ENCODE peak calls at places on chromosomes 6 and 20, in four cellular contexts. M is endothelial cell of umbilical vein, X is breast epithelium, K is transverse colon. Z is an unnamed sample.

GRCh38 chr20:32312718-32313424 is 35.4 kb downstream of the KIF3B start:
- DNase-seq in X (no peak), K (no peak), M (no peak), Z (no peak)

GRCh38 chr6:11878735-11879134 is 100.1 kb upstream of the ADTRP start:
- DNase-seq in K (no peak), X (no peak), M (no peak), Z (no peak)

GRCh38 chr6:14705841-14706377 is 540.0 kb upstream of the JARID2 start:
- DNase-seq in X (no peak), M (no peak), K (no peak), Z (no peak)

GRCh38 chr20:61701401-61701800 is 364.3 kb downstream of the TAF4 start:
- DNase-seq in M (no peak), X (no peak), K (no peak), Z (no peak)

GRCh38 chr20:35871311-35871771 is 83.0 kb downstream of the SCAND1 start:
- DNase-seq in K (peak; percentile 11), M (peak; percentile 79), X (no peak), Z (peak; percentile 36)

GRCh38 chr6:134414793-134415192 is 96.9 kb upstream of the SGK1 start:
- DNase-seq in M (no peak), K (no peak), X (no peak), Z (no peak)

GRCh38 chr6:7914991-7915789 is 4.6 kb upstream of the TXNDC5 start:
- DNase-seq in M (peak; percentile 82), K (no peak), X (no peak), Z (no peak)

GRCh38 chr6:130889423-130889822 is 62.2 kb downstream of the SMLR1 start:
- DNase-seq in X (no peak), M (no peak), K (no peak), Z (no peak)

GRCh38 chr6:79498842-79499241 is 38.4 kb downstream of the LCA5 start:
- DNase-seq in K (no peak), M (no peak), X (no peak), Z (no peak)

GRCh38 chr20:31274441-31274840 is 17.0 kb downstream of the DEFB115 start:
- DNase-seq in M (no peak), K (no peak), X (no peak), Z (no peak)

GRCh38 chr6:112360498-112360897 is 13.4 kb downstream of the RFPL4B start:
- DNase-seq in X (no peak), M (peak; percentile 78), K (no peak), Z (no peak)

GRCh38 chr6:107730106-107730505 is 94.0 kb downstream of the SCML4 start:
- DNase-seq in X (no peak), M (no peak), K (peak; percentile 22), Z (no peak)

GRCh38 chr6:161696828-161697227 is 423.0 kb upstream of the AGPAT4 start:
- DNase-seq in K (no peak), X (no peak), M (no peak), Z (no peak)

GRCh38 chr6:46756469-46757205 is 9.9 kb downstream of the ANKRD66 start:
- DNase-seq in M (no peak), X (no peak), K (no peak), Z (no peak)

GRCh38 chr20:9215539-9215938 is 146.7 kb downstream of the PLCB4 start:
- DNase-seq in K (no peak), M (peak; percentile 6), X (no peak), Z (no peak)

GRCh38 chr6:1908784-1909183 is 299.1 kb downstream of the FOXC1 start:
- DNase-seq in M (peak; percentile 79), K (no peak), X (no peak), Z (no peak)

GRCh38 chr6:115219645-115220044 is 841.0 kb downstream of the FRK start:
- DNase-seq in M (no peak), X (no peak), K (no peak), Z (no peak)

GRCh38 chr20:20491110-20491783 is 123.3 kb downstream of the INSM1 start:
- DNase-seq in M (peak; percentile 21), K (no peak), X (no peak), Z (no peak)

GRCh38 chr20:17558154-17558940 is 11.5 kb upstream of the DSTN start:
- DNase-seq in X (no peak), K (peak; percentile 35), M (peak; percentile 95), Z (peak; percentile 96)

GRCh38 chr6:141484726-141485125 is 648.0 kb upstream of the GJE1 start:
- DNase-seq in X (no peak), K (peak; percentile 17), M (no peak), Z (no peak)

GRCh38 chr20:52098186-52098585 is 93.4 kb downstream of the ZFP64 start:
- DNase-seq in X (no peak), K (no peak), M (no peak), Z (no peak)

GRCh38 chr6:35449287-35449881 is 2.8 kb upstream of the FANCE start:
- DNase-seq in M (peak; percentile 62), X (no peak), K (no peak), Z (no peak)

GRCh38 chr20:48824830-48825550 is 2.8 kb downstream of the PREX1 start:
- DNase-seq in X (no peak), M (peak; percentile 48), K (no peak), Z (no peak)

GRCh38 chr6:5763407-5763806 is 243.3 kb downstream of the NRN1 start:
- DNase-seq in M (no peak), K (no peak), X (no peak), Z (no peak)

GRCh38 chr20:56249244-56249955 is 868 bp downstream of the MC3R start:
- DNase-seq in K (peak; percentile 30), M (no peak), X (no peak), Z (no peak)

GRCh38 chr20:24572140-24572539 is 102.7 kb downstream of the SYNDIG1 start:
- DNase-seq in X (no peak), M (no peak), K (no peak), Z (no peak)

GRCh38 chr6:32692019-32692418 is 25.6 kb upstream of the HLA-DQB1 start:
- DNase-seq in X (no peak), K (peak; percentile 54), M (peak; percentile 23), Z (peak; percentile 17)

GRCh38 chr20:381581-382290 is 1.2 kb downstream of the TRIB3 start:
- DNase-seq in K (peak; percentile 87), M (peak; percentile 48), X (peak; percentile 83), Z (no peak)

GRCh38 chr20:53918949-53919361 is 151.4 kb downstream of the BCAS1 start:
- DNase-seq in M (no peak), K (peak; percentile 7), X (no peak), Z (no peak)

GRCh38 chr20:53918010-53918311 is 152.4 kb downstream of the BCAS1 start:
- DNase-seq in X (no peak), K (no peak), M (no peak), Z (no peak)

GRCh38 chr20:53916173-53916512 is 154.3 kb downstream of the BCAS1 start:
- DNase-seq in M (no peak), X (no peak), K (no peak), Z (no peak)

GRCh38 chr20:53915459-53916172 is 154.8 kb downstream of the BCAS1 start:
- DNase-seq in M (peak; percentile 96), X (peak; percentile 95), K (peak; percentile 99), Z (peak; percentile 95)

DNA sequence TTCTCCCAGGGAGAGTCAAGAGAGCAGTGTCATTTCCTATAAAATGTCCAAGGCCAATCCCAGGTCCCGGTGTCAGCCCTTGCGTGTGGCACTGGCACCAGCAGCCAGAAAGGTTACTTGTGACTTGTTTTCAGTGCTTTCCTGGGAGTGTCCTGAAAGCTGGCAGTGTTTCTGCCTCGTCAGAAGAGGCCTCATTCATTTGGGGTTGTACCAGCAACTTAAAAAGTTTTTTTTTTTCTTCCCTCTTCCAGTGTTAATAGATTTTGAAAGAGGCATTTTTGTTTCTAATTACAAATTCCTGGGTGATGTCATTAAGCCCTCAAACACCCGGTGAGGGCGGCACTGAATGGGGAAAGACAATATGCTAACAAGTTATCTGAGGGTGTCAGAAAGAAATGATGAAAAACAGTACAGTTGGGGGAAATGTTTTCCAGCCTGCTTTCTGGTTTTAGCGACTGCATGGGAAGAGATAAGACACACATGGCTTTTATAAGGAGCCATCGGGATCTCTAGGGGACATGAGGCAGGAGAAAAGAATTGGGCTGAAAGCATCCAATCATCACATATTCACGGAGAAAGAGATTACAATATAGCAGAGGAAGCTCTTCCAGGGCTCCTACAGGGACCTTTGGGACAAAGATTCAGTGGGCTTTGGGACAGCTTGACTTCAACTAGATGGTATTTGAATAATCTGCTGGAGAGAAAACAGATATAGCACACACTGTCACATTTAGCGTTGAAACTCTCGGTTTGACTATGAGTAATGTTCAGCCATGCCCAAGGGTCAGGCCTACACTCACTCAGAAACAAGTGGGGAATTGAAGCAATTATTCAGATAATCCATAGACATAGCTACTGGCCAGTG is 153.0 kb downstream of the BCAS1 start:
- DNase-seq in M (peak; percentile 70), X (no peak), K (peak; percentile 59), Z (no peak)
- TF ChIP-seq POLR2AphosphoS5 in M (no peak), X (peak; percentile 40), K (peak; percentile 15), Z (no peak)

GRCh38 chr6:129416337-129416990 is 293.5 kb downstream of the ARHGAP18 start:
- DNase-seq in M (no peak), K (no peak), X (no peak), Z (no peak)
- H3K27ac ChIP-seq in M (no peak overlapping the region), K (no peak overlapping the region), X (no peak overlapping the region), Z (no peak overlapping the region)

DNA sequence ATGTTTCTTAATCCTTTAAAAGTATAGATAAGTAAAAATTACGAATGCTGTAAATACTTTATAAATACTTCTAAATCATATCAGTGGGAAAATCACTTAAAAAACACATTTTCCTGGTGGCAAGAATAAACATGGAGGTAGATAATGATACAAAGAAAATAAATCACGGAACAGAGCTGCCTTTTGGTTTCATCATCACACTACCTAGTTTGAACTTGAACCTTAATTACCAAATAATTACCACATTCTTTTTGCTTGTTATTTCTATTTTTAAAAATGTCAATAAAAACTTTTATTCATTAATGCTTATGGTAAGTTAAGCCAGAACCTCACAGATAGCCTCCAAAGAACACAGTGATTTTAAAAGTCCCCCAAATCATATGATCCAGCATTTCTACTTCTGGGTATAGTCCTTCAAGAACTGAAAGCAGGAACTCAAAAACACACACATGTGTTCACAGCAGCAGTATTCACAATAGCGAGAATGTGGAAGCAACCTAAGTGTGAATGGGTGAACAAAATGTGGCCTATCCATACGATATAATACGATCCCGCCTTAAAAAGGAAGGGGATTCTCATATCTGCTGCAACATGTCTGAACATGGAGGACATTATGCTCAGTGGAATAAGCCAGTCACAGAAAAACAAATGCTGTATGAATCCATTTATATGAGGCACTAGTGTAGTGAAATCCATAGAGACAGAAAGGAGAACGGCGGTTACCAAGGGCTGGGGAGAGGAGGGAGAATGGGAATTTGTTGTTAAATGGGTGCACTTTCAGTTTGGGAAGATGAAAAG is 72.3 kb downstream of the SLC22A23 start:
- DNase-seq in K (no peak), X (no peak), M (no peak), Z (no peak)
- H3K4me3 ChIP-seq in K (no peak overlapping the region), X (no peak overlapping the region), M (no peak overlapping the region), Z (no peak overlapping the region)

GRCh38 chr20:57779401-57780003 is 69.7 kb upstream of the PMEPA1 start:
- DNase-seq in K (no peak), X (no peak), M (no peak), Z (no peak)
- TF ChIP-seq POLR2AphosphoS5 in K (no peak), X (no peak), M (no peak), Z (no peak)

DNA sequence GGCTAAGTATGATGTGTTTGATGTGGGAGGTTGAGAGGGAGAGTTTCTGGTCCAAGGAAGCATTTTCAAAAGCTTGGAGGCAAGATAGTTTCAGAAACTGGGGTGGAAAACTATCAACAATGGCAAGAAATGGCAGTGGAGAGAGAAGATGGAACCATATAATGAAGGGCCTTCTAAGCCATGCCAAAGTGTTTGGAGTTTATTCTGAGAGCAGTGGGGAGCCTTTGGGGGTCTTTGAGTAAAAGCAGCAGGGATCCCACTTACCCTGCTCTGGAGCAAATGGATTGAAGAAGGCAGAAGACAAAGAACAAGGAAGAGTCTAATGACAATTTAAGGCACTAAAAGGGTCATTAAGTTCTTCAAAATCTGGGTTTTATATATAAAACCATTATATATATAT is 538.9 kb downstream of the UTRN start:
- DNase-seq in M (no peak), X (no peak), K (no peak), Z (no peak)
- H3K27ac ChIP-seq in M (no peak overlapping the region), X (no peak overlapping the region), K (no peak overlapping the region), Z (no peak overlapping the region)